ENCODE peak calls at places on chromosomes 7 and 10, in six cellular contexts. One of them, this sample, is unnamed.

GRCh38 chr10:110258542-110258941 is 46.2 kb downstream of the SMNDC1 start:
- DNase-seq in GM13976: no peak
- DNase-seq in left ventricle myocardium inferior: no peak
- DNase-seq in Calu3: no peak
- DNase-seq in COR-L47: no peak
- DNase-seq in foreskin fibroblast: no peak
- DNase-seq in this sample: no peak

GRCh38 chr10:63208981-63209380 is 75.9 kb downstream of the NRBF2 start:
- DNase-seq in GM13976: no peak
- DNase-seq in left ventricle myocardium inferior: no peak
- DNase-seq in Calu3: no peak
- DNase-seq in COR-L47: no peak
- DNase-seq in foreskin fibroblast: peak; percentile 53
- DNase-seq in this sample: no peak

GRCh38 chr7:139618482-139619366 is 95.2 kb downstream of the CLEC2L start:
- DNase-seq in GM13976: no peak
- DNase-seq in left ventricle myocardium inferior: no peak
- DNase-seq in Calu3: peak; percentile 55
- DNase-seq in COR-L47: peak; percentile 29
- DNase-seq in foreskin fibroblast: no peak
- DNase-seq in this sample: peak; percentile 53

GRCh38 chr10:71693377-71693776 is 26.2 kb downstream of the C10orf105 start:
- DNase-seq in GM13976: no peak
- DNase-seq in left ventricle myocardium inferior: no peak
- DNase-seq in Calu3: no peak
- DNase-seq in COR-L47: no peak
- DNase-seq in foreskin fibroblast: no peak
- DNase-seq in this sample: no peak

GRCh38 chr7:95893484-95893883 is 121.1 kb downstream of the DYNC1I1 start:
- DNase-seq in GM13976: no peak
- DNase-seq in left ventricle myocardium inferior: no peak
- DNase-seq in Calu3: no peak
- DNase-seq in COR-L47: no peak
- DNase-seq in foreskin fibroblast: no peak
- DNase-seq in this sample: no peak

GRCh38 chr10:28812384-28813372 is 135.4 kb downstream of the BAMBI start:
- DNase-seq in GM13976: no peak
- DNase-seq in left ventricle myocardium inferior: no peak
- DNase-seq in Calu3: no peak
- DNase-seq in COR-L47: no peak
- DNase-seq in foreskin fibroblast: no peak
- DNase-seq in this sample: no peak

GRCh38 chr7:158880973-158881372 is 24.6 kb downstream of the DYNC2I1 start:
- DNase-seq in GM13976: no peak
- DNase-seq in left ventricle myocardium inferior: no peak
- DNase-seq in Calu3: no peak
- DNase-seq in COR-L47: no peak
- DNase-seq in foreskin fibroblast: no peak
- DNase-seq in this sample: no peak

GRCh38 chr7:101269664-101270063 is 24.8 kb upstream of the FIS1 start:
- DNase-seq in GM13976: no peak
- DNase-seq in left ventricle myocardium inferior: no peak
- DNase-seq in Calu3: no peak
- DNase-seq in COR-L47: no peak
- DNase-seq in foreskin fibroblast: no peak
- DNase-seq in this sample: no peak

GRCh38 chr7:154204046-154204445 is 151.8 kb downstream of the DPP6 start:
- DNase-seq in GM13976: no peak
- DNase-seq in left ventricle myocardium inferior: no peak
- DNase-seq in Calu3: no peak
- DNase-seq in COR-L47: no peak
- DNase-seq in foreskin fibroblast: no peak
- DNase-seq in this sample: no peak

GRCh38 chr10:504131-504611 is 185.3 kb downstream of the DIP2C start:
- DNase-seq in GM13976: no peak
- DNase-seq in left ventricle myocardium inferior: no peak
- DNase-seq in Calu3: no peak
- DNase-seq in COR-L47: no peak
- DNase-seq in foreskin fibroblast: no peak
- DNase-seq in this sample: no peak

GRCh38 chr10:79310911-79311573 is 36.2 kb upstream of the PPIF start:
- DNase-seq in GM13976: no peak
- DNase-seq in left ventricle myocardium inferior: peak; percentile 12
- DNase-seq in Calu3: no peak
- DNase-seq in COR-L47: no peak
- DNase-seq in foreskin fibroblast: no peak
- DNase-seq in this sample: no peak

GRCh38 chr10:110963162-110963561 is 43.8 kb downstream of the SHOC2 start:
- DNase-seq in GM13976: no peak
- DNase-seq in left ventricle myocardium inferior: no peak
- DNase-seq in Calu3: no peak
- DNase-seq in COR-L47: no peak
- DNase-seq in foreskin fibroblast: no peak
- DNase-seq in this sample: no peak

GRCh38 chr10:14603539-14604102 is 171.1 kb downstream of the FAM107B start:
- DNase-seq in GM13976: no peak
- DNase-seq in left ventricle myocardium inferior: no peak
- DNase-seq in Calu3: no peak
- DNase-seq in COR-L47: no peak
- DNase-seq in foreskin fibroblast: no peak
- DNase-seq in this sample: no peak

GRCh38 chr10:119208553-119208940 is 1.2 kb downstream of the GRK5 start:
- DNase-seq in GM13976: no peak
- DNase-seq in left ventricle myocardium inferior: no peak
- DNase-seq in Calu3: no peak
- DNase-seq in COR-L47: no peak
- DNase-seq in foreskin fibroblast: no peak
- DNase-seq in this sample: no peak

GRCh38 chr10:79399242-79399831 is 46.1 kb downstream of the ZCCHC24 start:
- DNase-seq in GM13976: no peak
- DNase-seq in left ventricle myocardium inferior: peak; percentile 91
- DNase-seq in Calu3: peak; percentile 42
- DNase-seq in COR-L47: no peak
- DNase-seq in foreskin fibroblast: peak; percentile 96
- DNase-seq in this sample: no peak

GRCh38 chr10:99711129-99711719 is 20.7 kb downstream of the COX15 start:
- DNase-seq in GM13976: peak; percentile 48
- DNase-seq in left ventricle myocardium inferior: no peak
- DNase-seq in Calu3: peak; percentile 14
- DNase-seq in COR-L47: peak; percentile 16
- DNase-seq in foreskin fibroblast: peak; percentile 55
- DNase-seq in this sample: peak; percentile 61

GRCh38 chr10:82922755-82923154 is 1047.8 kb downstream of the NRG3 start:
- DNase-seq in GM13976: no peak
- DNase-seq in left ventricle myocardium inferior: no peak
- DNase-seq in Calu3: no peak
- DNase-seq in COR-L47: no peak
- DNase-seq in foreskin fibroblast: no peak
- DNase-seq in this sample: no peak

GRCh38 chr10:113397031-113397430 is 155.8 kb upstream of the HABP2 start:
- DNase-seq in GM13976: no peak
- DNase-seq in left ventricle myocardium inferior: no peak
- DNase-seq in Calu3: no peak
- DNase-seq in COR-L47: no peak
- DNase-seq in foreskin fibroblast: no peak
- DNase-seq in this sample: no peak

GRCh38 chr7:4730971-4731370 is 44.5 kb upstream of the AP5Z1 start:
- DNase-seq in GM13976: no peak
- DNase-seq in left ventricle myocardium inferior: no peak
- DNase-seq in Calu3: no peak
- DNase-seq in COR-L47: no peak
- DNase-seq in foreskin fibroblast: no peak
- DNase-seq in this sample: no peak

GRCh38 chr10:42149722-42150427 is 488.5 kb downstream of the ZNF33B start:
- DNase-seq in GM13976: peak; percentile 2
- DNase-seq in left ventricle myocardium inferior: no peak
- DNase-seq in Calu3: no peak
- DNase-seq in COR-L47: no peak
- DNase-seq in foreskin fibroblast: no peak
- DNase-seq in this sample: no peak

GRCh38 chr10:5343561-5343960 is 21.2 kb upstream of the UCN3 start:
- DNase-seq in GM13976: no peak
- DNase-seq in left ventricle myocardium inferior: no peak
- DNase-seq in Calu3: no peak
- DNase-seq in COR-L47: no peak
- DNase-seq in foreskin fibroblast: no peak
- DNase-seq in this sample: no peak

GRCh38 chr10:6786579-6787031 is 206.5 kb upstream of the PRKCQ start:
- DNase-seq in GM13976: no peak
- DNase-seq in left ventricle myocardium inferior: no peak
- DNase-seq in Calu3: no peak
- DNase-seq in COR-L47: no peak
- DNase-seq in foreskin fibroblast: peak; percentile 63
- DNase-seq in this sample: no peak

GRCh38 chr10:58952162-58952561 is 224.3 kb upstream of the PHYHIPL start:
- DNase-seq in GM13976: no peak
- DNase-seq in left ventricle myocardium inferior: no peak
- DNase-seq in Calu3: no peak
- DNase-seq in COR-L47: no peak
- DNase-seq in foreskin fibroblast: no peak
- DNase-seq in this sample: no peak

GRCh38 chr10:118698421-118698820 is 56.3 kb downstream of the CACUL1 start:
- DNase-seq in GM13976: peak; percentile 43
- DNase-seq in left ventricle myocardium inferior: no peak
- DNase-seq in Calu3: peak; percentile 66
- DNase-seq in COR-L47: no peak
- DNase-seq in foreskin fibroblast: peak; percentile 18
- DNase-seq in this sample: peak; percentile 91

GRCh38 chr10:102413806-102414561 is 4.6 kb downstream of the PSD start:
- DNase-seq in GM13976: no peak
- DNase-seq in left ventricle myocardium inferior: peak; percentile 9
- DNase-seq in Calu3: no peak
- DNase-seq in COR-L47: no peak
- DNase-seq in foreskin fibroblast: no peak
- DNase-seq in this sample: no peak

GRCh38 chr7:132255898-132256297 is 320.4 kb downstream of the PLXNA4 start:
- DNase-seq in GM13976: no peak
- DNase-seq in left ventricle myocardium inferior: peak; percentile 48
- DNase-seq in Calu3: peak; percentile 14
- DNase-seq in COR-L47: peak; percentile 79
- DNase-seq in foreskin fibroblast: no peak
- DNase-seq in this sample: no peak

GRCh38 chr7:108358553-108358952 is 97.7 kb downstream of the NRCAM start:
- DNase-seq in GM13976: no peak
- DNase-seq in left ventricle myocardium inferior: no peak
- DNase-seq in Calu3: peak; percentile 19
- DNase-seq in COR-L47: peak; percentile 79
- DNase-seq in foreskin fibroblast: peak; percentile 97
- DNase-seq in this sample: no peak

GRCh38 chr10:103835121-103836045 is 20.0 kb downstream of the SH3PXD2A start:
- DNase-seq in GM13976: no peak
- DNase-seq in left ventricle myocardium inferior: peak; percentile 79
- DNase-seq in Calu3: no peak
- DNase-seq in COR-L47: no peak
- DNase-seq in foreskin fibroblast: peak; percentile 75
- DNase-seq in this sample: no peak

GRCh38 chr10:80411267-80411668 is 2.9 kb downstream of the PRXL2A start:
- DNase-seq in GM13976: no peak
- DNase-seq in left ventricle myocardium inferior: peak; percentile 48
- DNase-seq in Calu3: peak; percentile 28
- DNase-seq in COR-L47: no peak
- DNase-seq in foreskin fibroblast: no peak
- DNase-seq in this sample: no peak

GRCh38 chr7:100827330-100828226 is at the start of gene EPHB4:
- DNase-seq in GM13976: peak; percentile 31
- DNase-seq in left ventricle myocardium inferior: peak; percentile 84
- DNase-seq in Calu3: peak; percentile 76
- DNase-seq in COR-L47: no peak
- DNase-seq in foreskin fibroblast: peak; percentile 85
- DNase-seq in this sample: no peak

GRCh38 chr7:107045195-107045960 is 873 bp downstream of the PRKAR2B start:
- DNase-seq in GM13976: peak; percentile 9
- DNase-seq in left ventricle myocardium inferior: no peak
- DNase-seq in Calu3: no peak
- DNase-seq in COR-L47: no peak
- DNase-seq in foreskin fibroblast: no peak
- DNase-seq in this sample: no peak

GRCh38 chr10:116207690-116208089 is 65.3 kb downstream of the GFRA1 start:
- DNase-seq in GM13976: no peak
- DNase-seq in left ventricle myocardium inferior: no peak
- DNase-seq in Calu3: no peak
- DNase-seq in COR-L47: no peak
- DNase-seq in foreskin fibroblast: no peak
- DNase-seq in this sample: no peak

GRCh38 chr7:4699897-4700296 is 17.8 kb downstream of the FOXK1 start:
- DNase-seq in GM13976: no peak
- DNase-seq in left ventricle myocardium inferior: no peak
- DNase-seq in Calu3: no peak
- DNase-seq in COR-L47: no peak
- DNase-seq in foreskin fibroblast: no peak
- DNase-seq in this sample: no peak

GRCh38 chr7:5634107-5634950 is 147.1 kb downstream of the RNF216 start:
- DNase-seq in GM13976: no peak
- DNase-seq in left ventricle myocardium inferior: peak; percentile 71
- DNase-seq in Calu3: no peak
- DNase-seq in COR-L47: peak; percentile 76
- DNase-seq in foreskin fibroblast: peak; percentile 95
- DNase-seq in this sample: no peak

GRCh38 chr10:71946700-71947099 is 17.5 kb upstream of the CHST3 start:
- DNase-seq in GM13976: no peak
- DNase-seq in left ventricle myocardium inferior: no peak
- DNase-seq in Calu3: no peak
- DNase-seq in COR-L47: no peak
- DNase-seq in foreskin fibroblast: no peak
- DNase-seq in this sample: no peak

GRCh38 chr10:84574101-84574500 is 245.7 kb downstream of the CCSER2 start:
- DNase-seq in GM13976: no peak
- DNase-seq in left ventricle myocardium inferior: no peak
- DNase-seq in Calu3: no peak
- DNase-seq in COR-L47: no peak
- DNase-seq in foreskin fibroblast: no peak
- DNase-seq in this sample: no peak

GRCh38 chr7:17099083-17099973 is 199.1 kb upstream of the AHR start:
- DNase-seq in GM13976: no peak
- DNase-seq in left ventricle myocardium inferior: no peak
- DNase-seq in Calu3: peak; percentile 78
- DNase-seq in COR-L47: no peak
- DNase-seq in foreskin fibroblast: peak; percentile 43
- DNase-seq in this sample: no peak